ENCODE peak calls at places on chromosomes 12 and 14, in six cellular contexts. S, J, P, Z, W and R are unnamed samples.

GRCh38 chr12:125070661-125071390 is 5.6 kb downstream of the AACS start:
- DNase-seq in S (no peak), J (peak), P (no peak), Z (no peak), W (no peak), R (no peak)

GRCh38 chr14:74563233-74563585 is 48.8 kb downstream of the LTBP2 start:
- DNase-seq in S (no peak), J (no peak), P (no peak), Z (no peak), W (no peak), R (no peak)

GRCh38 chr14:70567791-70568190 is 32.7 kb downstream of the MED6 start:
- DNase-seq in S (peak), J (peak), P (no peak), Z (no peak), W (peak), R (peak)

GRCh38 chr12:32290411-32290810 is 108.9 kb upstream of the FGD4 start:
- DNase-seq in S (no peak), J (no peak), P (no peak), Z (no peak), W (no peak), R (no peak)

GRCh38 chr14:72045271-72045670 is 113.0 kb downstream of the RGS6 start:
- DNase-seq in S (no peak), J (no peak), P (no peak), Z (no peak), W (no peak), R (no peak)

GRCh38 chr14:97219356-97220017 is 422.3 kb downstream of the VRK1 start:
- DNase-seq in S (no peak), J (peak), P (peak), Z (no peak), W (peak), R (no peak)

GRCh38 chr12:65742481-65742971 is 81.8 kb upstream of the HMGA2 start:
- DNase-seq in S (no peak), J (no peak), P (no peak), Z (no peak), W (no peak), R (no peak)

GRCh38 chr14:103861413-103862392 is 14.3 kb upstream of the PPP1R13B start:
- DNase-seq in S (no peak), J (peak), P (no peak), Z (peak), W (no peak), R (no peak)

GRCh38 chr12:34397591-34398365 is 375.5 kb downstream of the ALG10 start:
- DNase-seq in S (no peak), J (peak), P (no peak), Z (peak), W (peak), R (peak)

GRCh38 chr12:93103154-93103553 is 174.1 kb upstream of the EEA1 start:
- DNase-seq in S (no peak), J (no peak), P (no peak), Z (no peak), W (no peak), R (no peak)

GRCh38 chr14:49623941-49624806 is 3.6 kb downstream of the MGAT2 start:
- DNase-seq in S (no peak), J (no peak), P (no peak), Z (no peak), W (no peak), R (no peak)

GRCh38 chr14:77580964-77581505 is 35.4 kb downstream of the SPTLC2 start:
- DNase-seq in S (no peak), J (no peak), P (peak), Z (no peak), W (peak), R (no peak)

GRCh38 chr12:49232940-49233841 is 31.7 kb upstream of the TUBA1C start:
- DNase-seq in S (peak), J (peak), P (no peak), Z (peak), W (peak), R (peak)

GRCh38 chr12:49230176-49230575 is 34.7 kb upstream of the TUBA1C start:
- DNase-seq in S (no peak), J (no peak), P (no peak), Z (no peak), W (no peak), R (no peak)

GRCh38 chr12:49230810-49231209 is 34.1 kb upstream of the TUBA1C start:
- DNase-seq in S (no peak), J (no peak), P (no peak), Z (no peak), W (no peak), R (no peak)

GRCh38 chr12:49233842-49234526 is 30.9 kb upstream of the TUBA1C start:
- DNase-seq in S (no peak), J (no peak), P (no peak), Z (no peak), W (no peak), R (peak)

DNA sequence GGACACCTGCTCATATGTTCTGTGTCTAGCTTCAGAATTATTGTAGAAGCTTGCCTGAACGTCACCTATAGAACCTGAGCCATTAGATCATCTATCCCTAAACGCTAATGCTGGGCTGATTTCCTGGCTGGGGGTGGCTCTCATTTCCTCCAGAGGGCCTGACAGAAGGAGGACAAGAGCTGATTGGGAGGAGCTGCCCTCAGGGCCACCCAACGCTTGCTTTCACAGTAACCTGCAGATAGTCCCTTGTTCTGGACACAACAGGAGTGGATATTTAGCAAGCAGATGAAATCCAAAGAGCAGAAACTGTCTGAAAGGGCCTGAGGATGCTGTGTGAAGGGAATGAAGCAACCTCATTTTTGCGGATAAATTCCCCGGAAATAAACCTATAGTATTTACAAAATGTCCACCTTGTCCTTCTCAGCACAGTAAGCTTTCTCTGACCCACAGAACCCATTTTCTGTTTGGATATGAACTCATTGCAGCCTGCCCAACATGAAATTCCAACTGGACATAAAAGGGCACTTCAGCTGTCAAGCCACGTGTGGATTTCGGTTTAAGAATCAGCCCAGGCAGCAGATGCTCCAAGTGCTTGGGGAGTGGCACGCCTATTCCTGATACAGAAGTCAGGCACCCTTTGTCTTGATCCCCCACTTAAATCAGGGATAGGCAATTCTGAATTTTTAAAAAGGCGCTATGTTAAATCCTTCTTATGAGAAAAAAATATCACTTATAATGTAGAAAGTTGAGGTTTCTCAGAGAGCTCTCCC is 32.8 kb upstream of the TUBA1C start:
- DNase-seq in S (no peak), J (no peak), P (no peak), Z (no peak), W (no peak), R (peak)
- H3K4me3 ChIP-seq in S (no peak), J (no peak), P (no peak), Z (no peak), W (no peak), R (peak)

DNA sequence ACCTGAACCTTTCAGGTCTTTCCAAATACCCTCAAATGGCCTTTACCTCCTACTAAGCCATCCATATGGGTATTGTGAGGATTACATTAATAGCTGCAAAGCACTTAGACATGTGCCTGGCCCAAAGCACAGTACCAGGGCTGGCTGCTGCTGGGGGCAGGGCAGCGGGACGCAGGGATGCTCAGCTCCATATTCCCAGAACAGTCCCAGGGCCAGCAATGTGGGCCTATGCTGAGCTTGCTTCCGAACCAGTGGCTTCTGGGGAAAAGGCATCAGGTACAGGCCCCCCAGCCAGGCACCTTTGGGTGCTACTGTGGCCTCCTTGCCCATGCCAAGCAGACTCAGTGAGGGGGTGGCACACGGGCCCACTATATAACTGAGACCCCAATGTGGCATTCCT is 10.4 kb downstream of the ACTN1 start:
- DNase-seq in S (no peak), J (no peak), P (no peak), Z (no peak), W (no peak), R (no peak)
- H3K4me3 ChIP-seq in S (no peak), J (no peak), P (peak), Z (no peak), W (no peak), R (no peak)

GRCh38 chr12:13099910-13100609 is 3.4 kb downstream of the GSG1 start:
- DNase-seq in S (no peak), J (no peak), P (no peak), Z (no peak), W (no peak), R (no peak)
- H3K4me3 ChIP-seq in S (no peak), J (no peak), P (no peak), Z (no peak), W (no peak), R (peak)

DNA sequence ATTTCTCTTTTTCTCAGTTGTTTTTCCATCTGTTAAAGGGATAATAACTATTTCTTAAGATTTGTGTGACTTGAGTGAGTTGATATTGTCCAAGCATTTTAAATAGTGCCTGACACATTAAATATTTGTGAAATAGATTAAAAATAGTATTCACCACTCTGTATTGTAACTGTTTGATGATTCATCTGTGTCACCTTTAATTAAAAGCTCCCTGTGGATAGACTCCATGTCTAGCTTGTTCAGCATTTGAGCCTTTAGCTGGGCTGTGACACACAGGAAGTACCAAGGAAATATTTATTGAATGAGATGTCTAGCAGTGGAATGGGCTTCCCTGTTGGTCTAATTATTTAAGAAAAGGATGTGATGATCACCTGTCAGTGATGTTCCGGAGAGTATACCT is 1.8 kb upstream of the GLIPR1L2 start:
- DNase-seq in S (no peak), J (no peak), P (no peak), Z (no peak), W (peak), R (no peak)
- H3K4me3 ChIP-seq in S (no peak), J (no peak), P (no peak), Z (no peak), W (peak), R (no peak)

DNA sequence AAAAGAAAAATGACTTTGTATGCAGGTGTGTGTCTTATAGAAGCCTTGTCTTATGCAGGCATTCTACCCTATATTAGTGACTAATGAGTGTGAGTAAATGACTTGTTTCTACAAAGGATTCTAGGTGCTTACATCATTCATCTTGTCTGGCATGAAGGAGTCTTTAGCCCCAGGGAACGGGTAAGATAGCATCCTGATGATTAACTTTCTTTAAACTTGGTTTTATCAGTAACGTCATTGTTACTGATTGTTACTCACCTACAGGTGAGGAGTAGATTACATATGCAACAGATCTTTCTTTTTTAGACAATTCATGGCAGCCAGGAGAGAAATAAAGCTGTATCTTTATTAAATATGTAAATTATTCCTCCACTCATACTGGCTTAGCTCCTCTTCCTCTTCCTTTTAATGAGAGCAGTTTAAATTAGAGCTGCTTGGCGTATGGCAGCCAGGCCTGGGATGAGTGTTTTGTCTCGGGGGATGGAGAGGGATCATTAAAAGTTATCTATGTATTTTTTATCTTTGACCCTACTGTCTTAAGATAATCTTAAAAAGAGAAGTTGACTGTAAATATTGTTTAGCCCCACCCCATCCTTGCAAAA is 57.2 kb upstream of the ATP2A2 start:
- DNase-seq in S (no peak), J (no peak), P (no peak), Z (no peak), W (no peak), R (no peak)
- H3K4me3 ChIP-seq in S (no peak), J (no peak), P (no peak), Z (no peak), W (no peak), R (peak)